ENCODE peak calls at places on chromosomes 6 and 20, in five cellular contexts. M is K562, L is GM12878, V is HepG2, R is H1. H is an unnamed sample.

GRCh38 chr20:38222231-38222922 is 38.2 kb downstream of the KIAA1755 start:
- DNase-seq in M (peak), L (no peak), V (peak), R (peak), H (peak)

GRCh38 chr20:561437-562231 is 18.0 kb upstream of the CSNK2A1 start:
- DNase-seq in M (peak), L (no peak), V (peak), R (peak), H (peak)

GRCh38 chr20:46987001-46987400 is 92.4 kb downstream of the EYA2 start:
- DNase-seq in M (no peak), L (no peak), V (no peak), R (no peak), H (no peak)

GRCh38 chr6:82211326-82211725 is 36.2 kb downstream of the IBTK start:
- DNase-seq in M (no peak), L (no peak), V (no peak), R (no peak), H (no peak)

GRCh38 chr6:156718647-156719394 is 58.4 kb upstream of the ARID1B start:
- DNase-seq in M (peak), L (no peak), V (peak), R (no peak), H (peak)

GRCh38 chr6:139824864-139825263 is 450.4 kb upstream of the CITED2 start:
- DNase-seq in M (no peak), L (no peak), V (no peak), R (no peak), H (no peak)

GRCh38 chr20:10671850-10672578 is 1.8 kb downstream of the JAG1 start:
- DNase-seq in M (peak), L (no peak), V (no peak), R (peak), H (no peak)

GRCh38 chr6:27839303-27840081 is 72.7 kb downstream of the OR2B2 start:
- DNase-seq in M (no peak), L (no peak), V (peak), R (no peak), H (no peak)

GRCh38 chr20:33069706-33070105 is 9.7 kb upstream of the BPIFB4 start:
- DNase-seq in M (no peak), L (no peak), V (no peak), R (no peak), H (no peak)

GRCh38 chr20:11108102-11108842 is 434.5 kb upstream of the JAG1 start:
- DNase-seq in M (no peak), L (no peak), V (no peak), R (no peak), H (no peak)

GRCh38 chr6:17115251-17116089 is 13.6 kb downstream of the STMND1 start:
- DNase-seq in M (no peak), L (no peak), V (peak), R (no peak), H (peak)

GRCh38 chr6:107290491-107290890 is 168.9 kb downstream of the PDSS2 start:
- DNase-seq in M (no peak), L (no peak), V (no peak), R (no peak), H (no peak)

GRCh38 chr20:53767206-53767924 is 173.7 kb upstream of the ZNF217 start:
- DNase-seq in M (no peak), L (no peak), V (no peak), R (no peak), H (no peak)

GRCh38 chr20:11796041-11796440 is 121.7 kb upstream of the BTBD3 start:
- DNase-seq in M (no peak), L (no peak), V (no peak), R (no peak), H (no peak)

GRCh38 chr20:49230575-49231211 is 11.5 kb downstream of the DDX27 start:
- DNase-seq in M (no peak), L (no peak), V (no peak), R (no peak), H (no peak)
- TF ChIP-seq SRF in M (no peak), L (no peak), V (no peak), R (no peak), H (no peak)

GRCh38 chr20:41009960-41010359 is 18.7 kb upstream of the TOP1 start:
- DNase-seq in M (no peak), L (no peak), V (peak), R (no peak), H (no peak)

GRCh38 chr20:41017448-41018042 is 11.1 kb upstream of the TOP1 start:
- DNase-seq in M (no peak), L (no peak), V (peak), R (no peak), H (no peak)

GRCh38 chr20:41018153-41018552 is 10.5 kb upstream of the TOP1 start:
- DNase-seq in M (no peak), L (no peak), V (no peak), R (no peak), H (no peak)

GRCh38 chr20:41011551-41012067 is 17.0 kb upstream of the TOP1 start:
- DNase-seq in M (no peak), L (peak), V (no peak), R (no peak), H (no peak)

DNA sequence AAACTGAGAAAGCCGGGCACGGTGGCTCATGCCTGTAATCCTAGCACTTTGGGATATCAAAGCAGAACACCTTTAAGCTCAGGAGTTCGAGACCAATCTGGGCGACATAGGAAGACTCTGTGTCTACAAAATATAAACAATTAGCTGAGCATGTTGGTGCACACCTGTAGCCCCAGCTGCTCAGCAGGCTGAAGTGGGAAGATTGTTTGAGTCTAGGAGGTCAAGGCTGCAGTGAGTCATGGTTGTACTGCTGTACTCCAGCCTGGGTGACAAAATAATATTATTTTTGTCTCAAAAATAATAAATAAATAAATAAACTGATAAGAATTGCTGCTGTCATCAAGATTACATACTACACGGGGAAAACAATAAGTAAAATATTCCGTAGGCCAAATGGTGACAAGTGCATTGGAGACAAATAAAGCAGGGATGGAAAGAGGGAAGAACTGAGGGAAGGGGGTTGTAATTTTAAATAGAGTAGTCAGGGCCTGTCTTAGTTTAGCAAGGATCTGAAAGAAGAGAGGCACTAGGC is 14.0 kb upstream of the TOP1 start:
- DNase-seq in M (no peak), L (no peak), V (peak), R (no peak), H (no peak)
- TF ChIP-seq SRF in M (no peak), L (no peak), V (no peak), R (no peak), H (no peak)

DNA sequence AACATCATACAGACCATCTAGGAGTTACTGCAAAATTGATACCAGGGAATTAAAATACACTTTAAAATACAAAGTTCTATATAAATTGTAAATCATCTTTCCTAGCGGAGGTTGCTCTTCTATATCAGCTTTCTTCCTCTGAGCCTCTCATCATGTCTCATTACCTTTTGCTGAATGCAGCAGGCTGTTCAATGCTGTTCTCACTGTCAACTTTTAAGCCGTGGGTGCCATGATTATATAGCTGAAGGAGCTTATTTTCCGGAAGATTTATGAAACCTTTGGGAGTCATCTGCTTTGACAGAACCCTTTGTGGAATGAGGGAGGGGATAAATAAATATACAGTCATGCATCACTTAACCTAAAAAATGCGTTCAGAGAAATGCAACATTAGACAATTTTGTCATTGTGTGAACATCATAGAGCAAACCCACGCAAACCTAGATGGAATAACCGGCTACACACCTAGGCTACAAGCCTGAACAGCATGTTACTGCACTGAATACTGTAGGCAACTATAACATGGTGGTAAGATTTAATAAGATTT is 102.3 kb upstream of the AKAP12 start:
- DNase-seq in M (no peak), L (no peak), V (no peak), R (no peak), H (no peak)
- TF ChIP-seq SRF in M (no peak), L (no peak), V (no peak), R (no peak), H (no peak)

DNA sequence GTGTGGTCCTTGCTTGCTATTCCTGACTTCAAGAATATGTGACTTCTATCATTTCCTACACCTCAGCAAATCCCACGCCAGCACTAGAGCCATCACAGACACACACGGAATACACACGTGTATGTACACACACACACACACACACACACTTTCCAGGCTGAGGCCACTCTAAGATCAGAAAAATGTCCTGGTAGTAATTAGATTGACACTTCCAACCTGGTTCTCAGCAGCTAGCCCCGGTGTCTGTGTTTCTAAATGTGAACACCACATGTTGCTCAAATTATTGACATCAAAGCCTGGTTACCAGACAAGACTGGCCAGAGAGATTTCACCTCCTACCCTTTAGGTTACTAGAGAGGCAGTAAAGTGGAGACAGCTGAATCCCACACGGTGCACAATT is 54.1 kb upstream of the SASH1 start:
- DNase-seq in M (no peak), L (no peak), V (no peak), R (no peak), H (no peak)
- TF ChIP-seq SRF in M (no peak), L (no peak), V (no peak), R (no peak), H (no peak)

GRCh38 chr6:25582101-25582500 is 69.9 kb upstream of the SCGN start:
- DNase-seq in M (no peak), L (no peak), V (no peak), R (no peak), H (no peak)
- TF ChIP-seq SRF in M (no peak), L (no peak), V (no peak), R (no peak), H (no peak)

GRCh38 chr20:44206132-44206531 is 4.4 kb downstream of the OSER1 start:
- DNase-seq in M (no peak), L (no peak), V (peak), R (no peak), H (no peak)

GRCh38 chr20:44207066-44207723 is 3.4 kb downstream of the OSER1 start:
- DNase-seq in M (no peak), L (no peak), V (no peak), R (no peak), H (no peak)

GRCh38 chr20:44208770-44209169 is 1.8 kb downstream of the OSER1 start:
- DNase-seq in M (no peak), L (no peak), V (peak), R (no peak), H (no peak)

GRCh38 chr20:44209691-44210421 is 715 bp downstream of the OSER1 start:
- DNase-seq in M (no peak), L (no peak), V (no peak), R (peak), H (no peak)

DNA sequence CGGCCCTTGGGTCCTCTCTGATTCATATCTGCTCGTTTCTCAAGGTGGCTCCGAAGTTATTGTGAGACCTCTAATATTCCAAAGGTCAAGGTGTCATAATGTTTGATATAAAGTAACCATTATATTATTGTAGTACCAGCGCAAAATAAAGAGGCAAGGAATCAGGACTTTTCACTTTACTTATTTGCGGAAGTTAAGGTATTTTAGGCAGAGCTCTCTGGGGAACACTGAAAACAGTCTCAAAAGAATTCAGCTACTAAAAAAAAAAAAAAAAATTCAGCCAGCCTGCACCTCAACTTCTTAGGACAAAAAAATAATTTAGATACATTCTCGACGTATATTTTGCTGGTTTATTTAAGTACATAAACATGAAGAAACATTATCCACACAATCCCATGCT is 2.4 kb downstream of the OSER1 start:
- DNase-seq in M (no peak), L (no peak), V (no peak), R (no peak), H (no peak)
- TF ChIP-seq SRF in M (no peak), L (no peak), V (no peak), R (no peak), H (no peak)